ENCODE peak calls at places on chromosomes 13 and 19, in four cellular contexts. Q is fibroblast of lung, F is heart right ventricle, T is cardiac muscle cell. E is an unnamed sample.
A peak's percentile ranks its signal among the peaks of the same experiment; 100 is the strongest.

GRCh38 chr19:41859213-41859617 is 840 bp upstream of the RPS19 start:
- DNase-seq in Q (no peak), F (no peak), T (no peak), E (no peak)

GRCh38 chr19:12969292-12969988 is at the start of gene DAND5:
- DNase-seq in Q (no peak), F (peak; percentile 63), T (no peak), E (no peak)

GRCh38 chr19:49489601-49490167 is 2.3 kb downstream of the RPL13A start:
- DNase-seq in Q (no peak), F (no peak), T (no peak), E (no peak)

GRCh38 chr13:51221674-51222509 is at the start of gene FAM124A:
- DNase-seq in Q (peak; percentile 20), F (peak; percentile 36), T (peak; percentile 54), E (peak; percentile 46)

GRCh38 chr19:49145485-49146407 is 9.4 kb downstream of the HRC start:
- DNase-seq in Q (peak; percentile 71), F (peak; percentile 77), T (peak; percentile 86), E (peak; percentile 71)

GRCh38 chr13:34437873-34438272 is 504.2 kb upstream of the NBEA start:
- DNase-seq in Q (no peak), F (no peak), T (no peak), E (no peak)

GRCh38 chr13:85379433-85379832 is 419.8 kb downstream of the SLITRK6 start:
- DNase-seq in Q (no peak), F (no peak), T (peak; percentile 5), E (no peak)

GRCh38 chr19:54233941-54234340 is 8.6 kb downstream of the LILRA6 start:
- DNase-seq in Q (no peak), F (no peak), T (no peak), E (no peak)

GRCh38 chr19:50242586-50242985 is 39.2 kb downstream of the MYH14 start:
- DNase-seq in Q (no peak), F (no peak), T (peak; percentile 11), E (no peak)

GRCh38 chr13:64910061-64910460 is 2320.1 kb downstream of the PCDH9 start:
- DNase-seq in Q (no peak), F (no peak), T (no peak), E (no peak)

GRCh38 chr13:51233117-51233826 is 11.1 kb downstream of the FAM124A start:
- DNase-seq in Q (no peak), F (no peak), T (no peak), E (no peak)

GRCh38 chr19:15124572-15125231 is 17.5 kb downstream of the SYDE1 start:
- DNase-seq in Q (no peak), F (no peak), T (no peak), E (no peak)

GRCh38 chr19:48991823-48992570 is 1.1 kb downstream of the GYS1 start:
- DNase-seq in Q (peak; percentile 81), F (peak; percentile 74), T (peak; percentile 86), E (peak; percentile 74)

GRCh38 chr13:27347373-27347772 is 76.7 kb downstream of the RASL11A start:
- DNase-seq in Q (no peak), F (no peak), T (no peak), E (no peak)

GRCh38 chr19:56253737-56254136 is 18.8 kb upstream of the EDDM13 start:
- DNase-seq in Q (peak; percentile 74), F (no peak), T (peak; percentile 75), E (peak; percentile 15)

GRCh38 chr13:45595968-45596367 is 19.6 kb downstream of the ERICH6B start:
- DNase-seq in Q (no peak), F (no peak), T (peak; percentile 14), E (no peak)

GRCh38 chr13:29589234-29589633 is 6.3 kb downstream of the SLC7A1 start:
- DNase-seq in Q (no peak), F (no peak), T (no peak), E (no peak)

DNA sequence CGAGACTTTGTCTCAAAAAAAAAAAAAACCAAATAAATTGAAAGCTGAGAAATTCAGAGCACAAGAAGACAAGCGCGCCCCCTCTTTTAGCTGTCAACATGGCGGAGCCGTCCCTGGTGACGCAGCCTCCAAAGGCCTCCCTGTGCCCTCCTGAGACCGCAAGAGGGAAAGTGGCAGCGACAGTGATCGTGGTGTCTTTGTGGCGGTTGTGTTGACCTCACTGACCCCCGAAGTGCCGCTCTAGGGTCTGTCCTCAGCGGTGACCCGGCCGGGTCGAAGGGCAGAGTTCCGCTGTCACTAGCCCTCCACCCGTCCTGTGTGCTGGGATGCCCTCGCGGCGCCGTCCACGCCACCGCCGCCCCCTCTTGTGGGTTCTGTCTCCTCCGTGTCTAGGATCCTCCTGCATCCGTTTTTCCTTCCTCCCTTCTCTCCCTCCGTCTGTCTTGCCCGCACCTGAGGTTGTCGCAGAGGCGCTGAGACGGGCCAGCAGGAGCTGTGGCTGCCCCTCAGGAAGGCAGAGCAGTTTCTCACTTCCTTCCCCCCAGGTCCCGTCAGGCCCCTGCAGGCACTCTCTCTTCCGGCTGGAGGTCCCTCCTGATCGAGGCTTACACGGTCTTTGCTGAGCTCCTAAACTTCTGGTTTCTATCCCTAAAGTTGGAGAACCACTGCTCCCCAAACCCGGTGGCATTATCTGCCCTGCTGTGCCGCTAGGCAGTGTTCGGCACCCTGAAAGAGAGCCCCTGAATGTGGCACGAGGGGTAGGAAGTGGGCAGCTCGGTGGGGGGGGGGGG is 7.2 kb downstream of the UHRF1 start:
- DNase-seq in Q (no peak), F (no peak), T (no peak), E (no peak)
- H3K4me3 ChIP-seq in Q (no peak overlapping the region), F (peak overlapping the region; percentile 35), T (no peak overlapping the region), E (no peak overlapping the region)

GRCh38 chr19:1765182-1765903 is 12.0 kb downstream of the ONECUT3 start:
- DNase-seq in Q (no peak), F (no peak), T (no peak), E (no peak)
- H3K27me3 ChIP-seq in Q (peaks cover 61% of the 10 kb centered on the region), F (peaks cover 98% of the 10 kb centered on the region), T (peaks cover 100% of the 10 kb centered on the region), E (peaks cover 73% of the 10 kb centered on the region)

GRCh38 chr19:647566-648284 is 8.0 kb downstream of the FGF22 start:
- DNase-seq in Q (no peak), F (no peak), T (no peak), E (no peak)
- H3K36me3 ChIP-seq in Q (peaks cover 24% of the 10 kb centered on the region), F (peaks cover 78% of the 10 kb centered on the region), T (peaks cover 28% of the 10 kb centered on the region), E (peaks cover 70% of the 10 kb centered on the region)

DNA sequence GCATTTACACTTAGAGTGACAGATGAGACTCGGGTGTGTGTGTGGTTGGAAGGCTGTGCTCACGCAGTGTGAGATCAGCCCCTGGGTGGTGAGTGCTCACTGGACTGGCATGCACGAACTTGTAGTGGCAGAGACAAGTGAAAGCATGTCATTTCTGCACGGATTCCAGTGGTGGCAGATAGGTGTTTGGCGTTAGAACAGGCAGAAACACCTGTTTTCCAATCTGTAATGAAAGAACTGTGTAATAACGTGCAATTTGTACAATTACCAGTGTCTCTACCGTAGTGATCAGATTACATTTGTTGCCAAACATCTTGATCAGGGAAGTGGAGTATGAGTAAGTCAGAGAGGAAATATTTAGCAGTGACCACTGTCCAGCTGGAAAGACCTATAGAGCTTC is 8.2 kb downstream of the LAMP1 start:
- DNase-seq in Q (peak; percentile 34), F (no peak), T (no peak), E (no peak)
- H3K4me3 ChIP-seq in Q (no peak overlapping the region), F (no peak overlapping the region), T (no peak overlapping the region), E (no peak overlapping the region)

DNA sequence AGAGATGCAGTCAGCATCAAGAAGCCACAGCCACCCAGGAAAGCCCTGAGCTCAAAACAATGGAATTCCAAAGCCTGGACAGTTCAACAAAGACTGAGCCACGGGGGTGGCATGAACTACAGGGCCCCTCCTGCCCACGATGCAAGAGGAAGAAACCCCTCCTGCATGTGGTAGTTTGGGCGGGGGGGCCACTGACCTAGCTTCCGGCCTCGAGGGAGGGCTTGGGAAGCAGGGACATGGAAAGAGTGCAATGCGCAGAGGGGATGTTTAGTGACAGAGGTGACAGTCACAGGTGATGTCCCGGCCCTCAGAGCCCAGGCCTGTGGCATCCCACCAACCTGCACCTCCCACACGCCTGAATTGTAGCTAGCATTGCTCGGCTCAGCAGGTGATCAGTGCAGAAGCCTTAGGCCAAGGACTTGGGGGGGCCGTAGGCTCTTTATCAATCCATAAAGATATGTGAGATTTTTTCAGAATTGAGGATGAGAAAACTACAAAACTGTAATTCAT is 318.8 kb downstream of the TEX29 start:
- DNase-seq in Q (no peak), F (no peak), T (no peak), E (no peak)
- H3K27me3 ChIP-seq in Q (no peaks in the 10 kb centered on the region), F (peaks cover 17% of the 10 kb centered on the region), T (no peaks in the 10 kb centered on the region), E (no peaks in the 10 kb centered on the region)

E was measured in HAP-1.